ENCODE peak calls at places on chromosome 3, in seven cellular contexts. H is uterus, Q is cardiac muscle cell, J is psoas muscle, S is heart left ventricle, R is mesendoderm, C is spleen. O is an unnamed sample. For H3K27me3, the result is how much of the 10 kb centered on the place peaks cover.

GRCh38 chr3:49359623-49360022 is 1.5 kb upstream of the GPX1 start:
- DNase-seq in Q (no peak), C (no peak), J (no peak), R (no peak), S (no peak), H (no peak), O (no peak)

GRCh38 chr3:190443257-190443656 is 6.4 kb downstream of the TMEM207 start:
- DNase-seq in H (no peak), C (no peak), S (no peak), R (peak), J (no peak), Q (no peak), O (no peak)

GRCh38 chr3:7669641-7670040 is 808.7 kb downstream of the GRM7 start:
- DNase-seq in Q (no peak), S (no peak), H (no peak), J (no peak), C (no peak), R (no peak), O (no peak)

GRCh38 chr3:24185738-24186384 is 240.8 kb downstream of the NR1D2 start:
- DNase-seq in J (peak), H (peak), Q (peak), R (peak), S (peak), C (no peak), O (peak)

GRCh38 chr3:160612386-160613115 is 47.2 kb upstream of the KPNA4 start:
- DNase-seq in H (no peak), C (no peak), R (no peak), J (no peak), Q (no peak), S (no peak), O (no peak)

GRCh38 chr3:188083011-188083410 is 70.9 kb upstream of the LPP start:
- DNase-seq in H (no peak), R (no peak), Q (no peak), C (no peak), S (no peak), J (no peak), O (no peak)

GRCh38 chr3:14134291-14134690 is 9.4 kb downstream of the TMEM43 start:
- DNase-seq in H (no peak), C (no peak), J (no peak), R (no peak), Q (no peak), S (no peak), O (no peak)

GRCh38 chr3:149476135-149476684 is 1.7 kb downstream of the TM4SF4 start:
- DNase-seq in Q (no peak), C (no peak), S (no peak), H (no peak), J (no peak), R (no peak), O (no peak)

GRCh38 chr3:7720649-7721048 is 781.0 kb upstream of the LMCD1 start:
- DNase-seq in R (no peak), H (no peak), J (no peak), S (no peak), C (no peak), Q (no peak), O (no peak)

GRCh38 chr3:160409812-160410610 is 10.6 kb downstream of the SMC4 start:
- DNase-seq in C (no peak), J (no peak), H (no peak), S (no peak), Q (no peak), R (no peak), O (no peak)

GRCh38 chr3:78343221-78343620 is 1303.3 kb downstream of the ROBO2 start:
- DNase-seq in J (no peak), C (no peak), Q (no peak), S (no peak), H (no peak), R (no peak), O (no peak)

GRCh38 chr3:129587061-129587460 is 19.4 kb downstream of the PLXND1 start:
- DNase-seq in H (peak), S (no peak), R (no peak), J (peak), Q (no peak), C (no peak), O (peak)

GRCh38 chr3:115876860-115877646 is 253.7 kb downstream of the GAP43 start:
- DNase-seq in S (no peak), Q (no peak), R (peak), J (no peak), H (no peak), C (no peak), O (no peak)

GRCh38 chr3:180680097-180680430 is 775 bp upstream of the CCDC39 start:
- DNase-seq in S (no peak), H (no peak), C (no peak), R (peak), Q (peak), J (no peak), O (peak)

GRCh38 chr3:9185701-9186100 is 63.7 kb downstream of the SRGAP3 start:
- DNase-seq in R (no peak), J (no peak), H (no peak), C (no peak), S (no peak), Q (no peak), O (no peak)

GRCh38 chr3:43217633-43218032 is 68.7 kb upstream of the SNRK start:
- DNase-seq in S (peak), J (no peak), R (no peak), H (no peak), Q (no peak), C (no peak), O (no peak)

GRCh38 chr3:153641321-153641720 is 479.3 kb downstream of the RAP2B start:
- DNase-seq in J (no peak), R (no peak), S (no peak), Q (no peak), H (no peak), C (no peak), O (no peak)

GRCh38 chr3:140316461-140316860 is 361.4 kb upstream of the TRIM42 start:
- DNase-seq in J (no peak), R (no peak), Q (no peak), C (no peak), S (no peak), H (no peak), O (no peak)

GRCh38 chr3:177758131-177758530 is 560.8 kb upstream of the TBL1XR1 start:
- DNase-seq in C (no peak), J (no peak), Q (no peak), H (no peak), R (no peak), S (no peak), O (no peak)

GRCh38 chr3:111070772-111071256 is 802 bp upstream of the NECTIN3 start:
- DNase-seq in S (no peak), R (no peak), C (no peak), Q (no peak), J (no peak), H (no peak), O (peak)

GRCh38 chr3:12287727-12288465 is 974 bp upstream of the PPARG start:
- DNase-seq in R (peak), S (peak), Q (peak), J (peak), C (peak), H (peak), O (peak)

GRCh38 chr3:102085431-102086226 is 236.3 kb downstream of the NFKBIZ start:
- DNase-seq in J (no peak), R (no peak), H (no peak), Q (no peak), C (no peak), S (no peak), O (no peak)

GRCh38 chr3:71513081-71513480 is 70.4 kb downstream of the FOXP1 start:
- DNase-seq in C (no peak), H (no peak), J (no peak), S (no peak), R (no peak), Q (no peak), O (no peak)

GRCh38 chr3:129560269-129560787 is 17.4 kb downstream of the H1-8 start:
- DNase-seq in C (peak), S (peak), J (peak), H (peak), Q (no peak), R (no peak), O (peak)

GRCh38 chr3:129039271-129040038 is 21.1 kb upstream of the GP9 start:
- DNase-seq in R (no peak), C (no peak), S (no peak), J (no peak), Q (peak), H (no peak), O (no peak)

GRCh38 chr3:23763040-23763477 is 42.7 kb upstream of the UBE2E1 start:
- DNase-seq in R (no peak), Q (peak), C (no peak), S (peak), H (no peak), J (no peak), O (peak)

GRCh38 chr3:74614133-74614967 is at the start of gene CNTN3:
- DNase-seq in R (peak), H (no peak), J (peak), S (no peak), Q (peak), C (peak), O (peak)

GRCh38 chr3:47385796-47386195 is 5.0 kb downstream of the PTPN23 start:
- DNase-seq in J (no peak), S (no peak), H (no peak), Q (no peak), R (no peak), C (peak), O (no peak)

GRCh38 chr3:182325213-182325941 is 467.9 kb upstream of the ATP11B start:
- DNase-seq in C (no peak), H (no peak), R (no peak), J (peak), S (no peak), Q (no peak), O (no peak)

GRCh38 chr3:37905346-37905745 is 43.7 kb downstream of the CTDSPL start:
- DNase-seq in J (no peak), H (no peak), R (no peak), Q (peak), S (no peak), C (no peak), O (no peak)

GRCh38 chr3:50625879-50626182 is 8.9 kb downstream of the MAPKAPK3 start:
- DNase-seq in Q (no peak), R (no peak), J (peak), S (no peak), C (no peak), H (no peak), O (no peak)

DNA sequence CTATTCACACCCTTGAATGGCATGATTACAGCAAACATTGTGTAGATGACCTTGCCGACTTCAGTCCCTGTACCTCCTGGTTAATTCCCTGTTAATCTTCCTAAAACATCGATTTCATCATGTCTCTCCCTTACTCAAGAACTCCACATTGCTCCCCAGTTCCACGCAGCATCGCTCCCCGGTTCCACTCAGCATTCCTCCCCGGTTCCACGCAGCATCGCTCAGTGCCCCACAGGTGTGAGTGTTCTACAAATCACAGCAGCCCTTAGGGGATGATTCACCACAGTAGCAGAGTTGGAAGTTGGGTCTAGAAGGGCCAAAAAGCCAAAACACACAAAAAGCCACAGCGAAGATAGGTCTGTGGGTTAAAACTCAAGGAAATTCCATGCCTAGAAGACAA is 8.6 kb upstream of the TNK2 start:
- DNase-seq in S (peak), C (peak), H (no peak), Q (no peak), J (no peak), R (no peak), O (no peak)
- H3K27me3 ChIP-seq in S (under half), C (under half), H (under half), Q (under half), J (under half), R (under half), O (under half)

DNA sequence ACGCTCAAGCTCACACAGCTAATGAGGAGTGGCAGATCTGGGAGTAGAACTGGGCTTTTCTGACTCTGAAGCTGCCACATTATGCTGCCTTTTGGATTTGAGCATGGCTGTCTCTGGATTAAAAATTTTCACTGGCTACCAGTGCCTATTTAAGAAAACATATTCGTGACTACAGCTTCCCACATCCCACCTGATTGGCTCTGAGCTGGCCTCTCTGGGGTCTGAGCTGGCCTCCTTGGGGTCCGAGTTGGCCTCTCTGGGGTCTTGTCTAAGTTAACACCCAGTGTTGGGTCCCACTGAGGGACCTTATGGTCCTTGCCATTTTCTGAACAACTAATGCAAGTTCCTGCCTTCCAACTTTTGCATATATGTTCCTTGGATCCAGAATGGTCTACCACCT is 42.7 kb downstream of the ATP2B2 start:
- DNase-seq in J (no peak), H (no peak), S (no peak), C (no peak), Q (no peak), R (no peak), O (no peak)
- H3K27me3 ChIP-seq in J (under half), H (under half), S (under half), C (under half), Q (under half), R (under half), O (under half)

GRCh38 chr3:55588120-55588765 is 101.1 kb upstream of the WNT5A start:
- DNase-seq in C (no peak), S (no peak), H (no peak), Q (no peak), J (no peak), R (no peak), O (no peak)

GRCh38 chr3:55592572-55592971 is 105.5 kb upstream of the WNT5A start:
- DNase-seq in H (no peak), C (no peak), Q (no peak), S (no peak), R (no peak), J (no peak), O (no peak)

GRCh38 chr3:55596212-55596611 is 109.1 kb upstream of the WNT5A start:
- DNase-seq in H (no peak), C (no peak), S (no peak), Q (no peak), R (no peak), J (no peak), O (no peak)

GRCh38 chr3:55595420-55595819 is 108.3 kb upstream of the WNT5A start:
- DNase-seq in H (no peak), J (no peak), Q (no peak), C (no peak), R (no peak), S (no peak), O (no peak)

DNA sequence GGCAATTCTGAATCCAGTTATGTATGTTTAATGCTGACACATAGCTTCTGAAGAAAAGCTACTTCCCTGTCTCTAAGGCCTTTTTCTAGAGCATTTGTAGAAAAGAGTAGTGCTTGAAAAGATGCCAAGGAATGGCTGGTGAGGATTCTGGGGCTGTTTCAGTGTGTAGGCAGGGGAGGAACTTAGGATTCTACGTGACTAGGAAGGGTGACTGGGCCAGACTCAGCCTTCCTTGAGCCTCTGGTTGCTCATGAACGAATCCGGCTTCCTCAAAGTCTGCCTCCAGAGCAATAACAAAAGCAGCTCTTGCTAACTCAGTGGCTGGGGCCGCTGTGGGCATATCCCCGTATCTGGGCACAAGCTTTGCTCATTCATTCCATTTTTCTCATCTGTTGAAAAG is 104.8 kb upstream of the WNT5A start:
- DNase-seq in Q (no peak), H (no peak), C (no peak), S (no peak), R (no peak), J (no peak), O (no peak)
- H3K27me3 ChIP-seq in Q (under half), H (under half), C (under half), S (under half), R (under half), J (under half), O (under half)

GRCh38 chr3:10330319-10330718 is 9.4 kb upstream of the SEC13 start:
- DNase-seq in S (no peak), R (no peak), H (no peak), J (no peak), C (peak), Q (no peak), O (no peak)

GRCh38 chr3:10327592-10327991 is 6.7 kb upstream of the SEC13 start:
- DNase-seq in C (peak), J (no peak), Q (no peak), H (no peak), S (no peak), R (no peak), O (no peak)

GRCh38 chr3:10331320-10331719 is 10.4 kb upstream of the SEC13 start:
- DNase-seq in H (no peak), R (no peak), C (no peak), Q (no peak), S (no peak), J (no peak), O (no peak)

GRCh38 chr3:10329495-10330015 is 8.6 kb upstream of the SEC13 start:
- DNase-seq in S (no peak), C (no peak), H (no peak), R (no peak), Q (no peak), J (no peak), O (no peak)

DNA sequence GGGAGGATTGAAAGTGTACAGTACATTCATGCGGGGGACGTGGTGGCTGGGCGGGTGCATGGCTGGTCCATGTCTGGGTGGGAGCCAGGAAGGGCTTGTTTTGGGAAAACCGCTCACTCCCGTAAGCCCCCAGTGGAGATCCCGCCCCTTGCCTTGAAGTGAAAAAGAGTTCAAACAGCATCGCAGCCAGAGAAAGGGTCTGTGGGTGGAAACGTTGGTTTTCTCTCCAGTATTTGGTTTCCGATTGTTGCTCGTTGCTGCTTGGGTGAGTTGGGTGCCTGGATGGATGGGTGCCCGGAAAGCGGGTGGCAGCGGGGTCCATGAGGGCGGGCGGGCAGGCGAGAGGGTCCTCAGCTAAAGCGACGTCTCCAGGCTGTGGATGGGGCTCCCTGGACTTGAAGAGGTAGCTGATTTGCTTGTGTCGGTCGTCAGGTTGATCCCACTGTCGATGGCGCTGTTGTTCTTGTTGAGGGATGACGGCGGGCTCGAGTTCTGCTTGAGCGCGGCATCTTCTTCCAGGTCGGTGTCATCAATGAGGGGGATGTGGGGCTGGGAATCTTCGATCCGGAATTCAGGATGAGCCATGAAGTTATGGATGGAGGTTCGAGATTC is 7.7 kb upstream of the SEC13 start:
- DNase-seq in S (no peak), H (no peak), J (no peak), Q (no peak), R (no peak), C (peak), O (no peak)
- H3K27me3 ChIP-seq in S (under half), H (under half), J (under half), Q (half or more), R (under half), C (under half), O (under half)

GRCh38 chr3:186831795-186832194 is 10.7 kb upstream of the ADIPOQ start:
- DNase-seq in Q (no peak), H (no peak), S (no peak), J (no peak), C (no peak), R (no peak), O (no peak)
- H3K27me3 ChIP-seq in Q (half or more), H (under half), S (under half), J (under half), C (under half), R (under half), O (under half)

GRCh38 chr3:184383033-184383740 is 3.3 kb downstream of the CHRD start:
- DNase-seq in H (no peak), J (no peak), R (no peak), S (no peak), Q (no peak), C (no peak), O (no peak)
- H3K27me3 ChIP-seq in H (under half), J (under half), R (under half), S (under half), Q (under half), C (half or more), O (under half)